ENCODE peak calls at places on chromosomes 5 and 9, in six cellular contexts. One of them, this sample, is unnamed.
A peak's percentile ranks its signal among the peaks of the same experiment; 100 is the strongest.

GRCh38 chr5:66960373-66961137 is 236.0 kb downstream of the CD180 start:
- DNase-seq in IMR-90: peak; percentile 10
- DNase-seq in neuronal stem cell: no peak
- DNase-seq in astrocyte: peak; percentile 60
- DNase-seq in fibroblast of lung: no peak
- DNase-seq in GM12878: no peak
- DNase-seq in this sample: peak; percentile 2

GRCh38 chr5:154498597-154499393 is 20.8 kb upstream of the HAND1 start:
- DNase-seq in IMR-90: no peak
- DNase-seq in neuronal stem cell: no peak
- DNase-seq in astrocyte: no peak
- DNase-seq in fibroblast of lung: no peak
- DNase-seq in GM12878: no peak
- DNase-seq in this sample: no peak

GRCh38 chr5:129382921-129383672 is 77.0 kb upstream of the ADAMTS19 start:
- DNase-seq in IMR-90: peak; percentile 31
- DNase-seq in neuronal stem cell: no peak
- DNase-seq in astrocyte: peak; percentile 8
- DNase-seq in fibroblast of lung: peak; percentile 3
- DNase-seq in GM12878: no peak
- DNase-seq in this sample: no peak

GRCh38 chr9:133702798-133703570 is 35.2 kb downstream of the SARDH start:
- DNase-seq in IMR-90: no peak
- DNase-seq in neuronal stem cell: no peak
- DNase-seq in astrocyte: no peak
- DNase-seq in fibroblast of lung: no peak
- DNase-seq in GM12878: no peak
- DNase-seq in this sample: no peak

GRCh38 chr9:83981126-83981871 is 694 bp downstream of the RMI1 start:
- DNase-seq in IMR-90: peak; percentile 35
- DNase-seq in neuronal stem cell: no peak
- DNase-seq in astrocyte: peak; percentile 32
- DNase-seq in fibroblast of lung: peak; percentile 51
- DNase-seq in GM12878: no peak
- DNase-seq in this sample: peak; percentile 69

GRCh38 chr5:132094393-132095076 is 20.9 kb downstream of the CSF2 start:
- DNase-seq in IMR-90: peak; percentile 99
- DNase-seq in neuronal stem cell: no peak
- DNase-seq in astrocyte: peak; percentile 98
- DNase-seq in fibroblast of lung: peak; percentile 90
- DNase-seq in GM12878: no peak
- DNase-seq in this sample: peak; percentile 99

GRCh38 chr5:56412601-56413379 is 179.7 kb upstream of the ANKRD55 start:
- DNase-seq in IMR-90: no peak
- DNase-seq in neuronal stem cell: no peak
- DNase-seq in astrocyte: no peak
- DNase-seq in fibroblast of lung: no peak
- DNase-seq in GM12878: peak; percentile 80
- DNase-seq in this sample: no peak

GRCh38 chr5:58891072-58891970 is 308.4 kb downstream of the RAB3C start:
- DNase-seq in IMR-90: peak; percentile 81
- DNase-seq in neuronal stem cell: peak; percentile 67
- DNase-seq in astrocyte: peak; percentile 78
- DNase-seq in fibroblast of lung: peak; percentile 94
- DNase-seq in GM12878: no peak
- DNase-seq in this sample: peak; percentile 76

GRCh38 chr5:157361865-157362465 is 96.0 kb downstream of the CYFIP2 start:
- DNase-seq in IMR-90: peak; percentile 49
- DNase-seq in neuronal stem cell: no peak
- DNase-seq in astrocyte: peak; percentile 76
- DNase-seq in fibroblast of lung: peak; percentile 56
- DNase-seq in GM12878: no peak
- DNase-seq in this sample: no peak

GRCh38 chr5:172858511-172858989 is 24.5 kb downstream of the ERGIC1 start:
- DNase-seq in IMR-90: no peak
- DNase-seq in neuronal stem cell: no peak
- DNase-seq in astrocyte: no peak
- DNase-seq in fibroblast of lung: peak; percentile 65
- DNase-seq in GM12878: no peak
- DNase-seq in this sample: no peak

GRCh38 chr5:158410976-158411375 is 552.0 kb upstream of the CLINT1 start:
- DNase-seq in IMR-90: no peak
- DNase-seq in neuronal stem cell: no peak
- DNase-seq in astrocyte: peak; percentile 91
- DNase-seq in fibroblast of lung: no peak
- DNase-seq in GM12878: no peak
- DNase-seq in this sample: no peak

GRCh38 chr5:126119894-126120442 is 303.2 kb upstream of the GRAMD2B start:
- DNase-seq in IMR-90: no peak
- DNase-seq in neuronal stem cell: no peak
- DNase-seq in astrocyte: no peak
- DNase-seq in fibroblast of lung: peak; percentile 79
- DNase-seq in GM12878: no peak
- DNase-seq in this sample: no peak

GRCh38 chr9:70571247-70571646 is 156.8 kb upstream of the KLF9 start:
- DNase-seq in IMR-90: no peak
- DNase-seq in neuronal stem cell: no peak
- DNase-seq in astrocyte: no peak
- DNase-seq in fibroblast of lung: no peak
- DNase-seq in GM12878: no peak
- DNase-seq in this sample: no peak

GRCh38 chr9:136748201-136748600 is at the start of gene LCN6:
- DNase-seq in IMR-90: no peak
- DNase-seq in neuronal stem cell: no peak
- DNase-seq in astrocyte: no peak
- DNase-seq in fibroblast of lung: no peak
- DNase-seq in GM12878: no peak
- DNase-seq in this sample: no peak

GRCh38 chr9:136629879-136630661 is 32.6 kb upstream of the EGFL7 start:
- DNase-seq in IMR-90: peak; percentile 24
- DNase-seq in neuronal stem cell: peak; percentile 65
- DNase-seq in astrocyte: no peak
- DNase-seq in fibroblast of lung: peak; percentile 41
- DNase-seq in GM12878: no peak
- DNase-seq in this sample: peak; percentile 29

GRCh38 chr9:137550241-137550621 is at the start of gene PNPLA7:
- DNase-seq in IMR-90: peak; percentile 43
- DNase-seq in neuronal stem cell: peak; percentile 51
- DNase-seq in astrocyte: peak; percentile 35
- DNase-seq in fibroblast of lung: peak; percentile 75
- DNase-seq in GM12878: no peak
- DNase-seq in this sample: peak; percentile 47

GRCh38 chr5:140258016-140258415 is 44.9 kb downstream of the PFDN1 start:
- DNase-seq in IMR-90: peak; percentile 57
- DNase-seq in neuronal stem cell: no peak
- DNase-seq in astrocyte: peak; percentile 54
- DNase-seq in fibroblast of lung: peak; percentile 22
- DNase-seq in GM12878: no peak
- DNase-seq in this sample: no peak

GRCh38 chr9:134944351-134944802 is 26.7 kb upstream of the FCN1 start:
- DNase-seq in IMR-90: no peak
- DNase-seq in neuronal stem cell: peak; percentile 44
- DNase-seq in astrocyte: no peak
- DNase-seq in fibroblast of lung: peak; percentile 14
- DNase-seq in GM12878: no peak
- DNase-seq in this sample: no peak

GRCh38 chr5:78639811-78640210 is 8.8 kb downstream of the LHFPL2 start:
- DNase-seq in IMR-90: no peak
- DNase-seq in neuronal stem cell: no peak
- DNase-seq in astrocyte: no peak
- DNase-seq in fibroblast of lung: no peak
- DNase-seq in GM12878: no peak
- DNase-seq in this sample: no peak

DNA sequence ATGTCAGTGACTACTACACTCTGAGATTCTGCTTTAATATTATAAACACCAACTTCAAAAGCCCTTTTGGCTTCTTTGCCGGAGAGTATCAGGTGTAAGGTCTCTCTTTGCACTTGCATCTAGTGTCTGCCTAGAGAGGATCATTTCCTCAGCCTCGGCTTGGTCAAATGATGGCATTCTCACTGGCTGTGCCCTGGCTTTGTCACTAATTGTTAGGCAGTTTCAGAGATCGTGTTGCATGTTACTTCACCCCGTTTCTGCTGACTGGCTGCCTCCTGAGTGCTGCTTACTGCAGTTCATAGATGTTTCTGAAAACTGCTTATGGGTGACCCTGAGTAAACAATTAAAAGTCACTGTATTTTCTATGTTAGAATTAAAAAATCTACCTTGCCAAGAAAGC is 48.8 kb downstream of the SLC1A3 start:
- DNase-seq in IMR-90: no peak
- DNase-seq in neuronal stem cell: peak; percentile 29
- DNase-seq in astrocyte: no peak
- DNase-seq in fibroblast of lung: peak; percentile 52
- DNase-seq in GM12878: no peak
- DNase-seq in this sample: no peak
- H3K4me2 ChIP-seq in IMR-90: no peak overlapping the region
- H3K4me2 ChIP-seq in neuronal stem cell: no peak overlapping the region
- H3K4me2 ChIP-seq in astrocyte: no peak overlapping the region
- H3K4me2 ChIP-seq in fibroblast of lung: peak overlapping the region; percentile 9
- H3K4me2 ChIP-seq in GM12878: no peak overlapping the region
- H3K4me2 ChIP-seq in this sample: no peak overlapping the region

GRCh38 chr5:34585601-34586104 is 70.5 kb upstream of the RAI14 start:
- DNase-seq in IMR-90: peak; percentile 77
- DNase-seq in neuronal stem cell: no peak
- DNase-seq in astrocyte: peak; percentile 71
- DNase-seq in fibroblast of lung: no peak
- DNase-seq in GM12878: no peak
- DNase-seq in this sample: peak; percentile 86

GRCh38 chr5:34584165-34584564 is 72.0 kb upstream of the RAI14 start:
- DNase-seq in IMR-90: no peak
- DNase-seq in neuronal stem cell: no peak
- DNase-seq in astrocyte: no peak
- DNase-seq in fibroblast of lung: no peak
- DNase-seq in GM12878: no peak
- DNase-seq in this sample: no peak

GRCh38 chr5:34587355-34588241 is 68.5 kb upstream of the RAI14 start:
- DNase-seq in IMR-90: peak; percentile 90
- DNase-seq in neuronal stem cell: no peak
- DNase-seq in astrocyte: peak; percentile 62
- DNase-seq in fibroblast of lung: peak; percentile 67
- DNase-seq in GM12878: peak; percentile 15
- DNase-seq in this sample: peak; percentile 58

GRCh38 chr5:34583167-34583566 is 73.0 kb upstream of the RAI14 start:
- DNase-seq in IMR-90: no peak
- DNase-seq in neuronal stem cell: no peak
- DNase-seq in astrocyte: no peak
- DNase-seq in fibroblast of lung: no peak
- DNase-seq in GM12878: no peak
- DNase-seq in this sample: peak; percentile 21

GRCh38 chr5:34586117-34586885 is 69.8 kb upstream of the RAI14 start:
- DNase-seq in IMR-90: peak; percentile 97
- DNase-seq in neuronal stem cell: no peak
- DNase-seq in astrocyte: peak; percentile 94
- DNase-seq in fibroblast of lung: peak; percentile 71
- DNase-seq in GM12878: no peak
- DNase-seq in this sample: peak; percentile 89
- H3K4me2 ChIP-seq in IMR-90: peak overlapping the region; percentile 53
- H3K4me2 ChIP-seq in neuronal stem cell: no peak overlapping the region
- H3K4me2 ChIP-seq in astrocyte: peak overlapping the region; percentile 74
- H3K4me2 ChIP-seq in fibroblast of lung: peak overlapping the region; percentile 70
- H3K4me2 ChIP-seq in GM12878: peak overlapping the region; percentile 61
- H3K4me2 ChIP-seq in this sample: peak overlapping the region; percentile 43

GRCh38 chr5:5217371-5217770 is 77.2 kb downstream of the ADAMTS16 start:
- DNase-seq in IMR-90: no peak
- DNase-seq in neuronal stem cell: no peak
- DNase-seq in astrocyte: no peak
- DNase-seq in fibroblast of lung: no peak
- DNase-seq in GM12878: peak; percentile 9
- DNase-seq in this sample: no peak
- H3K4me2 ChIP-seq in IMR-90: no peak overlapping the region
- H3K4me2 ChIP-seq in neuronal stem cell: no peak overlapping the region
- H3K4me2 ChIP-seq in astrocyte: no peak overlapping the region
- H3K4me2 ChIP-seq in fibroblast of lung: no peak overlapping the region
- H3K4me2 ChIP-seq in GM12878: no peak overlapping the region
- H3K4me2 ChIP-seq in this sample: no peak overlapping the region

GRCh38 chr5:175201393-175201792 is 242.6 kb downstream of the DRD1 start:
- DNase-seq in IMR-90: peak; percentile 61
- DNase-seq in neuronal stem cell: no peak
- DNase-seq in astrocyte: peak; percentile 25
- DNase-seq in fibroblast of lung: peak; percentile 30
- DNase-seq in GM12878: no peak
- DNase-seq in this sample: no peak

DNA sequence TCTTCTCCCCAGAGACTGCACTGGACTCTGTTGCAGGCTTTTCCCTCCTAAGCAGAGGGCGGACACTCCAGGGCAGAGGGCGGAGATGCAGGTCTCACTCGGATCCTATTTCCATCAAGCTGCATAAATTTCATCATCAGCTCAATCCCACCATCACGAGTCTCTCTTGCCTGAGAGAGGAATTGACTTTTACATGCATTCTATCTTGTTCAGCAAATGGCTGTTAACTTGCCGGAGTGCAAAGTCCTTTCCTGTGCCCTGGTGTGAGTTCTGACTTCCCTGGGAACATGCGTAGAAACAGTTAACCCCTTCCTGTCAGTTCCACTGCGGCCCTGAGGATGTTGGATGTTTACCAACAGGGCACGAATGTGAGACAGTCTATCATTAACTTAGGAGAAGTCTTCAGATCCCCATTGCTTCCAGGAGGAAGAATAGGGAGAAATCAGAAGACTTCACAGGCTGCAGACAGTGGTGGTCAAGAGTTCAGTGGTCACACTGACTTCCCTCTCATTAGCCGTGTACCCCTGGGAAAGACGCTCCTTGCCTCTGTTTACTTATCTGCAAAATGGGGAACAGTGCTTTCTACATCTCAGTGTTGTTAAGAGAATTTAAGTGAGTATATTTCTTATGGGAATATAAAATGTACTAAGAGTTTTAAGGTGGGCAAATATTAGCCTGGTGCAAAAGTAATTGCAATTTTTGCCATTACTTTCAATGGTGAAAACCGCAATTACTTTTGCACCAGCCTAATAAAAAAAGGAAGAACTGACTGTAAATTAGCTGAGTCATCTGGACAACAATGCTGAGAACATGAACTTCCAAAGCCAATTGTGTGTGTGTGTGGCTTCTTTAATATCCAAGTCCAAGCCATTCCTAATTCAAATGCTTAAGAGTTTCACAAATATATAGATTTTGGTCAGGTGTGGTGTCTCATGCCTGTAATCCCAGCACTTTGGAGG is 248.0 kb downstream of the DRD1 start:
- DNase-seq in IMR-90: peak; percentile 35
- DNase-seq in neuronal stem cell: no peak
- DNase-seq in astrocyte: peak; percentile 31
- DNase-seq in fibroblast of lung: peak; percentile 85
- DNase-seq in GM12878: no peak
- DNase-seq in this sample: no peak
- H3K4me2 ChIP-seq in IMR-90: no peak overlapping the region
- H3K4me2 ChIP-seq in neuronal stem cell: no peak overlapping the region
- H3K4me2 ChIP-seq in astrocyte: no peak overlapping the region
- H3K4me2 ChIP-seq in fibroblast of lung: no peak overlapping the region
- H3K4me2 ChIP-seq in GM12878: no peak overlapping the region
- H3K4me2 ChIP-seq in this sample: no peak overlapping the region